ENCODE peak calls at places on chromosomes 5 and 9, in nine cellular contexts. One of them, this sample, is unnamed.

GRCh38 chr5:116626272-116626723 is 51.7 kb upstream of the SEMA6A start:
- DNase-seq in nucleus accumbens: peak; percentile 59
- DNase-seq in GM23338: no peak
- DNase-seq in naive thymus-derived CD8-positive, alpha-beta T cell: no peak
- DNase-seq in Peyer's patch: no peak
- DNase-seq in stimulated activated CD8-positive, alpha-beta memory T cell treated with anti-CD3 and anti-CD28 coated beads, Interleukin-7, amount 100 ng/mL, for 1 hour: no peak
- DNase-seq in RCC 7860: no peak
- DNase-seq in DMS 273 treated with DMSO at 0.1 percent for 48 hours: peak; percentile 12
- DNase-seq in NCI-H748 treated with DMSO at 0.1 percent for 48 hours: peak; percentile 10
- DNase-seq in this sample: peak; percentile 73

GRCh38 chr5:40660751-40661150 is 19.0 kb upstream of the PTGER4 start:
- DNase-seq in RCC 7860: no peak
- DNase-seq in NCI-H748 treated with DMSO at 0.1 percent for 48 hours: no peak
- DNase-seq in naive thymus-derived CD8-positive, alpha-beta T cell: no peak
- DNase-seq in Peyer's patch: no peak
- DNase-seq in nucleus accumbens: no peak
- DNase-seq in stimulated activated CD8-positive, alpha-beta memory T cell treated with anti-CD3 and anti-CD28 coated beads, Interleukin-7, amount 100 ng/mL, for 1 hour: no peak
- DNase-seq in GM23338: no peak
- DNase-seq in DMS 273 treated with DMSO at 0.1 percent for 48 hours: no peak
- DNase-seq in this sample: no peak

GRCh38 chr5:167063788-167064187 is 1227.7 kb upstream of the WWC1 start:
- DNase-seq in DMS 273 treated with DMSO at 0.1 percent for 48 hours: no peak
- DNase-seq in Peyer's patch: no peak
- DNase-seq in RCC 7860: no peak
- DNase-seq in nucleus accumbens: no peak
- DNase-seq in naive thymus-derived CD8-positive, alpha-beta T cell: no peak
- DNase-seq in stimulated activated CD8-positive, alpha-beta memory T cell treated with anti-CD3 and anti-CD28 coated beads, Interleukin-7, amount 100 ng/mL, for 1 hour: no peak
- DNase-seq in NCI-H748 treated with DMSO at 0.1 percent for 48 hours: peak; percentile 21
- DNase-seq in GM23338: no peak
- DNase-seq in this sample: no peak

GRCh38 chr5:180026320-180026719 is 45.2 kb downstream of the RNF130 start:
- DNase-seq in naive thymus-derived CD8-positive, alpha-beta T cell: no peak
- DNase-seq in Peyer's patch: no peak
- DNase-seq in GM23338: peak; percentile 24
- DNase-seq in RCC 7860: peak; percentile 45
- DNase-seq in DMS 273 treated with DMSO at 0.1 percent for 48 hours: no peak
- DNase-seq in NCI-H748 treated with DMSO at 0.1 percent for 48 hours: no peak
- DNase-seq in nucleus accumbens: no peak
- DNase-seq in stimulated activated CD8-positive, alpha-beta memory T cell treated with anti-CD3 and anti-CD28 coated beads, Interleukin-7, amount 100 ng/mL, for 1 hour: no peak
- DNase-seq in this sample: no peak

GRCh38 chr9:69207503-69207902 is 33.4 kb downstream of the TJP2 start:
- DNase-seq in DMS 273 treated with DMSO at 0.1 percent for 48 hours: no peak
- DNase-seq in naive thymus-derived CD8-positive, alpha-beta T cell: no peak
- DNase-seq in NCI-H748 treated with DMSO at 0.1 percent for 48 hours: no peak
- DNase-seq in Peyer's patch: no peak
- DNase-seq in GM23338: peak; percentile 45
- DNase-seq in nucleus accumbens: no peak
- DNase-seq in stimulated activated CD8-positive, alpha-beta memory T cell treated with anti-CD3 and anti-CD28 coated beads, Interleukin-7, amount 100 ng/mL, for 1 hour: no peak
- DNase-seq in RCC 7860: no peak
- DNase-seq in this sample: no peak

GRCh38 chr9:137114613-137115393 is at the start of gene DPP7:
- DNase-seq in stimulated activated CD8-positive, alpha-beta memory T cell treated with anti-CD3 and anti-CD28 coated beads, Interleukin-7, amount 100 ng/mL, for 1 hour: peak; percentile 55
- DNase-seq in RCC 7860: peak; percentile 28
- DNase-seq in GM23338: peak; percentile 45
- DNase-seq in naive thymus-derived CD8-positive, alpha-beta T cell: peak; percentile 78
- DNase-seq in nucleus accumbens: peak; percentile 62
- DNase-seq in DMS 273 treated with DMSO at 0.1 percent for 48 hours: no peak
- DNase-seq in Peyer's patch: peak; percentile 85
- DNase-seq in NCI-H748 treated with DMSO at 0.1 percent for 48 hours: peak; percentile 8
- DNase-seq in this sample: peak; percentile 78

GRCh38 chr5:91182763-91183162 is 200.4 kb downstream of the ARRDC3 start:
- DNase-seq in stimulated activated CD8-positive, alpha-beta memory T cell treated with anti-CD3 and anti-CD28 coated beads, Interleukin-7, amount 100 ng/mL, for 1 hour: no peak
- DNase-seq in NCI-H748 treated with DMSO at 0.1 percent for 48 hours: no peak
- DNase-seq in nucleus accumbens: no peak
- DNase-seq in GM23338: peak; percentile 52
- DNase-seq in naive thymus-derived CD8-positive, alpha-beta T cell: no peak
- DNase-seq in Peyer's patch: no peak
- DNase-seq in DMS 273 treated with DMSO at 0.1 percent for 48 hours: no peak
- DNase-seq in RCC 7860: no peak
- DNase-seq in this sample: peak; percentile 68

GRCh38 chr9:100472725-100473261 is at the start of gene TMEFF1:
- DNase-seq in naive thymus-derived CD8-positive, alpha-beta T cell: peak; percentile 11
- DNase-seq in NCI-H748 treated with DMSO at 0.1 percent for 48 hours: peak; percentile 48
- DNase-seq in RCC 7860: no peak
- DNase-seq in DMS 273 treated with DMSO at 0.1 percent for 48 hours: no peak
- DNase-seq in nucleus accumbens: peak; percentile 68
- DNase-seq in stimulated activated CD8-positive, alpha-beta memory T cell treated with anti-CD3 and anti-CD28 coated beads, Interleukin-7, amount 100 ng/mL, for 1 hour: no peak
- DNase-seq in GM23338: peak; percentile 91
- DNase-seq in Peyer's patch: peak; percentile 49
- DNase-seq in this sample: peak; percentile 28

GRCh38 chr5:115297043-115297442 is 589 bp upstream of the CCDC112 start:
- DNase-seq in stimulated activated CD8-positive, alpha-beta memory T cell treated with anti-CD3 and anti-CD28 coated beads, Interleukin-7, amount 100 ng/mL, for 1 hour: no peak
- DNase-seq in NCI-H748 treated with DMSO at 0.1 percent for 48 hours: no peak
- DNase-seq in naive thymus-derived CD8-positive, alpha-beta T cell: no peak
- DNase-seq in Peyer's patch: no peak
- DNase-seq in RCC 7860: no peak
- DNase-seq in GM23338: no peak
- DNase-seq in nucleus accumbens: no peak
- DNase-seq in DMS 273 treated with DMSO at 0.1 percent for 48 hours: no peak
- DNase-seq in this sample: no peak

GRCh38 chr9:93058357-93059096 is at the start of gene SUSD3:
- DNase-seq in RCC 7860: no peak
- DNase-seq in NCI-H748 treated with DMSO at 0.1 percent for 48 hours: no peak
- DNase-seq in nucleus accumbens: no peak
- DNase-seq in stimulated activated CD8-positive, alpha-beta memory T cell treated with anti-CD3 and anti-CD28 coated beads, Interleukin-7, amount 100 ng/mL, for 1 hour: peak; percentile 23
- DNase-seq in DMS 273 treated with DMSO at 0.1 percent for 48 hours: no peak
- DNase-seq in naive thymus-derived CD8-positive, alpha-beta T cell: peak; percentile 57
- DNase-seq in GM23338: peak; percentile 93
- DNase-seq in Peyer's patch: peak; percentile 71
- DNase-seq in this sample: peak; percentile 77